ENCODE peak calls at places on chromosomes 4 and X, in five cellular contexts. One of them, this sample, is unnamed.

GRCh38 chr4:139857021-139857420 is 191.4 kb downstream of the MGST2 start:
- DNase-seq in activated CD4-positive, CD25-positive, alpha-beta regulatory T cell: no peak
- DNase-seq in CD4-positive, alpha-beta T cell: no peak
- DNase-seq in aorta: no peak
- DNase-seq in stimulated activated CD8-positive, alpha-beta memory T cell treated with anti-CD3 and anti-CD28 coated beads, Interleukin-2, amount 100 ng/mL, for 48 hours: no peak
- DNase-seq in this sample: no peak

GRCh38 chrX:153565996-153566580 is 32.9 kb downstream of the CCNQ start:
- DNase-seq in activated CD4-positive, CD25-positive, alpha-beta regulatory T cell: no peak
- DNase-seq in CD4-positive, alpha-beta T cell: no peak
- DNase-seq in aorta: no peak
- DNase-seq in stimulated activated CD8-positive, alpha-beta memory T cell treated with anti-CD3 and anti-CD28 coated beads, Interleukin-2, amount 100 ng/mL, for 48 hours: no peak
- DNase-seq in this sample: no peak

GRCh38 chrX:72018277-72019112 is 107.8 kb downstream of the NHSL2 start:
- DNase-seq in activated CD4-positive, CD25-positive, alpha-beta regulatory T cell: peak
- DNase-seq in CD4-positive, alpha-beta T cell: peak
- DNase-seq in aorta: peak
- DNase-seq in stimulated activated CD8-positive, alpha-beta memory T cell treated with anti-CD3 and anti-CD28 coated beads, Interleukin-2, amount 100 ng/mL, for 48 hours: peak
- DNase-seq in this sample: peak

GRCh38 chrX:135923353-135923752 is 29.8 kb downstream of the SAGE1 start:
- DNase-seq in activated CD4-positive, CD25-positive, alpha-beta regulatory T cell: no peak
- DNase-seq in CD4-positive, alpha-beta T cell: no peak
- DNase-seq in aorta: no peak
- DNase-seq in stimulated activated CD8-positive, alpha-beta memory T cell treated with anti-CD3 and anti-CD28 coated beads, Interleukin-2, amount 100 ng/mL, for 48 hours: no peak
- DNase-seq in this sample: no peak

GRCh38 chr4:123616970-123617392 is 220.4 kb downstream of the SPRY1 start:
- DNase-seq in activated CD4-positive, CD25-positive, alpha-beta regulatory T cell: no peak
- DNase-seq in CD4-positive, alpha-beta T cell: peak
- DNase-seq in aorta: peak
- DNase-seq in stimulated activated CD8-positive, alpha-beta memory T cell treated with anti-CD3 and anti-CD28 coated beads, Interleukin-2, amount 100 ng/mL, for 48 hours: no peak
- DNase-seq in this sample: no peak

GRCh38 chr4:120443111-120443510 is 376.5 kb upstream of the MAD2L1 start:
- DNase-seq in activated CD4-positive, CD25-positive, alpha-beta regulatory T cell: no peak
- DNase-seq in CD4-positive, alpha-beta T cell: no peak
- DNase-seq in aorta: no peak
- DNase-seq in stimulated activated CD8-positive, alpha-beta memory T cell treated with anti-CD3 and anti-CD28 coated beads, Interleukin-2, amount 100 ng/mL, for 48 hours: no peak
- DNase-seq in this sample: no peak

GRCh38 chr4:94127707-94128328 is 79.8 kb upstream of the SMARCAD1 start:
- DNase-seq in activated CD4-positive, CD25-positive, alpha-beta regulatory T cell: no peak
- DNase-seq in CD4-positive, alpha-beta T cell: no peak
- DNase-seq in aorta: no peak
- DNase-seq in stimulated activated CD8-positive, alpha-beta memory T cell treated with anti-CD3 and anti-CD28 coated beads, Interleukin-2, amount 100 ng/mL, for 48 hours: no peak
- DNase-seq in this sample: no peak

GRCh38 chrX:130015181-130015580 is 32.7 kb downstream of the BCORL1 start:
- DNase-seq in activated CD4-positive, CD25-positive, alpha-beta regulatory T cell: no peak
- DNase-seq in CD4-positive, alpha-beta T cell: no peak
- DNase-seq in aorta: no peak
- DNase-seq in stimulated activated CD8-positive, alpha-beta memory T cell treated with anti-CD3 and anti-CD28 coated beads, Interleukin-2, amount 100 ng/mL, for 48 hours: no peak
- DNase-seq in this sample: no peak

GRCh38 chr4:2243682-2244380 is 1.9 kb upstream of the HAUS3 start:
- DNase-seq in activated CD4-positive, CD25-positive, alpha-beta regulatory T cell: no peak
- DNase-seq in CD4-positive, alpha-beta T cell: no peak
- DNase-seq in aorta: peak
- DNase-seq in stimulated activated CD8-positive, alpha-beta memory T cell treated with anti-CD3 and anti-CD28 coated beads, Interleukin-2, amount 100 ng/mL, for 48 hours: no peak
- DNase-seq in this sample: no peak

GRCh38 chr4:180059216-180059881 is 2183.9 kb upstream of the TENM3 start:
- DNase-seq in activated CD4-positive, CD25-positive, alpha-beta regulatory T cell: no peak
- DNase-seq in CD4-positive, alpha-beta T cell: no peak
- DNase-seq in aorta: no peak
- DNase-seq in stimulated activated CD8-positive, alpha-beta memory T cell treated with anti-CD3 and anti-CD28 coated beads, Interleukin-2, amount 100 ng/mL, for 48 hours: no peak
- DNase-seq in this sample: no peak

GRCh38 chr4:168994961-168995360 is 15.1 kb downstream of the CBR4 start:
- DNase-seq in activated CD4-positive, CD25-positive, alpha-beta regulatory T cell: no peak
- DNase-seq in CD4-positive, alpha-beta T cell: no peak
- DNase-seq in aorta: no peak
- DNase-seq in stimulated activated CD8-positive, alpha-beta memory T cell treated with anti-CD3 and anti-CD28 coated beads, Interleukin-2, amount 100 ng/mL, for 48 hours: no peak
- DNase-seq in this sample: no peak

GRCh38 chr4:54902976-54903375 is 222.4 kb downstream of the KDR start:
- DNase-seq in activated CD4-positive, CD25-positive, alpha-beta regulatory T cell: no peak
- DNase-seq in CD4-positive, alpha-beta T cell: no peak
- DNase-seq in aorta: no peak
- DNase-seq in stimulated activated CD8-positive, alpha-beta memory T cell treated with anti-CD3 and anti-CD28 coated beads, Interleukin-2, amount 100 ng/mL, for 48 hours: no peak
- DNase-seq in this sample: no peak

GRCh38 chrX:130082244-130083106 is 27.8 kb downstream of the ELF4 start:
- DNase-seq in activated CD4-positive, CD25-positive, alpha-beta regulatory T cell: peak
- DNase-seq in CD4-positive, alpha-beta T cell: peak
- DNase-seq in aorta: peak
- DNase-seq in stimulated activated CD8-positive, alpha-beta memory T cell treated with anti-CD3 and anti-CD28 coated beads, Interleukin-2, amount 100 ng/mL, for 48 hours: peak
- DNase-seq in this sample: no peak

GRCh38 chr4:709348-709747 is 3.7 kb downstream of the PCGF3 start:
- DNase-seq in activated CD4-positive, CD25-positive, alpha-beta regulatory T cell: no peak
- DNase-seq in CD4-positive, alpha-beta T cell: no peak
- DNase-seq in aorta: no peak
- DNase-seq in stimulated activated CD8-positive, alpha-beta memory T cell treated with anti-CD3 and anti-CD28 coated beads, Interleukin-2, amount 100 ng/mL, for 48 hours: no peak
- DNase-seq in this sample: no peak

GRCh38 chrX:153775293-153775595 is 5.6 kb upstream of the SRPK3 start:
- DNase-seq in activated CD4-positive, CD25-positive, alpha-beta regulatory T cell: no peak
- DNase-seq in CD4-positive, alpha-beta T cell: no peak
- DNase-seq in aorta: peak
- DNase-seq in stimulated activated CD8-positive, alpha-beta memory T cell treated with anti-CD3 and anti-CD28 coated beads, Interleukin-2, amount 100 ng/mL, for 48 hours: no peak
- DNase-seq in this sample: no peak

GRCh38 chrX:119693032-119693995 is at the start of gene SEPTIN6:
- DNase-seq in activated CD4-positive, CD25-positive, alpha-beta regulatory T cell: peak
- DNase-seq in CD4-positive, alpha-beta T cell: peak
- DNase-seq in aorta: peak
- DNase-seq in stimulated activated CD8-positive, alpha-beta memory T cell treated with anti-CD3 and anti-CD28 coated beads, Interleukin-2, amount 100 ng/mL, for 48 hours: peak
- DNase-seq in this sample: peak

GRCh38 chrX:54048413-54048812 is 4.1 kb upstream of the PHF8 start:
- DNase-seq in activated CD4-positive, CD25-positive, alpha-beta regulatory T cell: no peak
- DNase-seq in CD4-positive, alpha-beta T cell: no peak
- DNase-seq in aorta: no peak
- DNase-seq in stimulated activated CD8-positive, alpha-beta memory T cell treated with anti-CD3 and anti-CD28 coated beads, Interleukin-2, amount 100 ng/mL, for 48 hours: no peak
- DNase-seq in this sample: no peak

GRCh38 chr4:176791591-176792347 is 953 bp downstream of the VEGFC start:
- DNase-seq in activated CD4-positive, CD25-positive, alpha-beta regulatory T cell: no peak
- DNase-seq in CD4-positive, alpha-beta T cell: no peak
- DNase-seq in aorta: peak
- DNase-seq in stimulated activated CD8-positive, alpha-beta memory T cell treated with anti-CD3 and anti-CD28 coated beads, Interleukin-2, amount 100 ng/mL, for 48 hours: no peak
- DNase-seq in this sample: no peak

GRCh38 chr4:40462326-40462725 is 127.2 kb downstream of the CHRNA9 start:
- DNase-seq in activated CD4-positive, CD25-positive, alpha-beta regulatory T cell: no peak
- DNase-seq in CD4-positive, alpha-beta T cell: no peak
- DNase-seq in aorta: no peak
- DNase-seq in stimulated activated CD8-positive, alpha-beta memory T cell treated with anti-CD3 and anti-CD28 coated beads, Interleukin-2, amount 100 ng/mL, for 48 hours: no peak
- DNase-seq in this sample: no peak

GRCh38 chrX:38320819-38321218 is 6.5 kb downstream of the RPGR start:
- DNase-seq in activated CD4-positive, CD25-positive, alpha-beta regulatory T cell: no peak
- DNase-seq in CD4-positive, alpha-beta T cell: no peak
- DNase-seq in aorta: no peak
- DNase-seq in stimulated activated CD8-positive, alpha-beta memory T cell treated with anti-CD3 and anti-CD28 coated beads, Interleukin-2, amount 100 ng/mL, for 48 hours: no peak
- DNase-seq in this sample: no peak

GRCh38 chr4:186021461-186022167 is 47.3 kb upstream of the TLR3 start:
- DNase-seq in activated CD4-positive, CD25-positive, alpha-beta regulatory T cell: no peak
- DNase-seq in CD4-positive, alpha-beta T cell: no peak
- DNase-seq in aorta: no peak
- DNase-seq in stimulated activated CD8-positive, alpha-beta memory T cell treated with anti-CD3 and anti-CD28 coated beads, Interleukin-2, amount 100 ng/mL, for 48 hours: no peak
- DNase-seq in this sample: no peak

GRCh38 chr4:108272566-108272965 is 103.8 kb upstream of the LEF1 start:
- DNase-seq in activated CD4-positive, CD25-positive, alpha-beta regulatory T cell: no peak
- DNase-seq in CD4-positive, alpha-beta T cell: no peak
- DNase-seq in aorta: no peak
- DNase-seq in stimulated activated CD8-positive, alpha-beta memory T cell treated with anti-CD3 and anti-CD28 coated beads, Interleukin-2, amount 100 ng/mL, for 48 hours: no peak
- DNase-seq in this sample: no peak

GRCh38 chr4:153296424-153296823 is 48.1 kb upstream of the MND1 start:
- DNase-seq in activated CD4-positive, CD25-positive, alpha-beta regulatory T cell: no peak
- DNase-seq in CD4-positive, alpha-beta T cell: no peak
- DNase-seq in aorta: no peak
- DNase-seq in stimulated activated CD8-positive, alpha-beta memory T cell treated with anti-CD3 and anti-CD28 coated beads, Interleukin-2, amount 100 ng/mL, for 48 hours: no peak
- DNase-seq in this sample: no peak

GRCh38 chr4:137678796-137679195 is 146.5 kb upstream of the PCDH18 start:
- DNase-seq in activated CD4-positive, CD25-positive, alpha-beta regulatory T cell: no peak
- DNase-seq in CD4-positive, alpha-beta T cell: no peak
- DNase-seq in aorta: no peak
- DNase-seq in stimulated activated CD8-positive, alpha-beta memory T cell treated with anti-CD3 and anti-CD28 coated beads, Interleukin-2, amount 100 ng/mL, for 48 hours: no peak
- DNase-seq in this sample: no peak

GRCh38 chr4:40378619-40379018 is 43.5 kb downstream of the CHRNA9 start:
- DNase-seq in activated CD4-positive, CD25-positive, alpha-beta regulatory T cell: no peak
- DNase-seq in CD4-positive, alpha-beta T cell: no peak
- DNase-seq in aorta: no peak
- DNase-seq in stimulated activated CD8-positive, alpha-beta memory T cell treated with anti-CD3 and anti-CD28 coated beads, Interleukin-2, amount 100 ng/mL, for 48 hours: no peak
- DNase-seq in this sample: no peak

GRCh38 chr4:15690020-15690809 is 8.6 kb downstream of the FAM200B start:
- DNase-seq in activated CD4-positive, CD25-positive, alpha-beta regulatory T cell: no peak
- DNase-seq in CD4-positive, alpha-beta T cell: no peak
- DNase-seq in aorta: no peak
- DNase-seq in stimulated activated CD8-positive, alpha-beta memory T cell treated with anti-CD3 and anti-CD28 coated beads, Interleukin-2, amount 100 ng/mL, for 48 hours: no peak
- DNase-seq in this sample: no peak

GRCh38 chr4:6576932-6577331 is 1.9 kb downstream of the MAN2B2 start:
- DNase-seq in activated CD4-positive, CD25-positive, alpha-beta regulatory T cell: no peak
- DNase-seq in CD4-positive, alpha-beta T cell: no peak
- DNase-seq in aorta: no peak
- DNase-seq in stimulated activated CD8-positive, alpha-beta memory T cell treated with anti-CD3 and anti-CD28 coated beads, Interleukin-2, amount 100 ng/mL, for 48 hours: no peak
- DNase-seq in this sample: no peak

GRCh38 chr4:124070688-124071484 is 641.6 kb downstream of the ANKRD50 start:
- DNase-seq in activated CD4-positive, CD25-positive, alpha-beta regulatory T cell: no peak
- DNase-seq in CD4-positive, alpha-beta T cell: no peak
- DNase-seq in aorta: no peak
- DNase-seq in stimulated activated CD8-positive, alpha-beta memory T cell treated with anti-CD3 and anti-CD28 coated beads, Interleukin-2, amount 100 ng/mL, for 48 hours: no peak
- DNase-seq in this sample: no peak

GRCh38 chr4:658031-658667 is 15.9 kb downstream of the ATP5ME start:
- DNase-seq in activated CD4-positive, CD25-positive, alpha-beta regulatory T cell: no peak
- DNase-seq in CD4-positive, alpha-beta T cell: no peak
- DNase-seq in aorta: peak
- DNase-seq in stimulated activated CD8-positive, alpha-beta memory T cell treated with anti-CD3 and anti-CD28 coated beads, Interleukin-2, amount 100 ng/mL, for 48 hours: no peak
- DNase-seq in this sample: no peak